ENCODE peak calls at places on chromosomes 5 and 9, in five cellular contexts. Y is stimulated activated CD8-positive, alpha-beta memory T cell treated with anti-CD3 and anti-CD28 coated beads, Interleukin-12 subunit alpha, Interleukin-12 subunit beta, amount 100 ng/mL, for 1 hour; V is uterus; K is substantia nigra; L is KBM-7. P is an unnamed sample.

GRCh38 chr5:95760291-95761191 is 29.4 kb downstream of the RHOBTB3 start:
- DNase-seq in K (no peak), V (no peak), Y (no peak), L (peak; percentile 11), P (no peak)

GRCh38 chr9:74983709-74984108 is 31.0 kb upstream of the C9orf40 start:
- DNase-seq in K (no peak), L (no peak), Y (no peak), V (no peak), P (no peak)

GRCh38 chr9:114879165-114879564 is 51.2 kb downstream of the TNFSF8 start:
- DNase-seq in K (no peak), L (no peak), V (no peak), Y (no peak), P (no peak)

GRCh38 chr5:104937591-104937990 is 1375.0 kb upstream of the NUDT12 start:
- DNase-seq in V (no peak), L (no peak), K (no peak), Y (no peak), P (no peak)

GRCh38 chr5:138282918-138283742 is 8.7 kb upstream of the GFRA3 start:
- DNase-seq in Y (no peak), K (peak; percentile 9), L (peak; percentile 80), V (peak; percentile 13), P (no peak)

GRCh38 chr5:162248107-162248713 is 180.6 kb downstream of the GABRG2 start:
- DNase-seq in K (no peak), Y (no peak), L (no peak), V (no peak), P (no peak)

GRCh38 chr5:146744358-146744757 is 134.2 kb downstream of the PPP2R2B start:
- DNase-seq in L (no peak), K (peak; percentile 43), Y (no peak), V (no peak), P (no peak)

GRCh38 chr5:107618233-107618632 is 52.5 kb downstream of the EFNA5 start:
- DNase-seq in Y (no peak), K (no peak), L (no peak), V (no peak), P (no peak)

GRCh38 chr9:8632493-8632892 is 832.9 kb upstream of the DMAC1 start:
- DNase-seq in Y (no peak), K (no peak), V (no peak), L (no peak), P (no peak)

GRCh38 chr9:82170079-82170662 is 181.6 kb downstream of the SPATA31D1 start:
- DNase-seq in V (no peak), L (no peak), K (no peak), Y (no peak), P (no peak)

GRCh38 chr9:134066923-134067851 is 639 bp downstream of the BRD3 start:
- DNase-seq in K (no peak), V (peak; percentile 23), Y (no peak), L (peak; percentile 25), P (peak; percentile 46)

GRCh38 chr9:28052104-28052503 is 478.8 kb upstream of the C9orf72 start:
- DNase-seq in L (no peak), K (no peak), Y (no peak), V (no peak), P (no peak)

P was measured in left colon.